ENCODE peak calls at places on chromosomes 6 and 20, in ten cellular contexts. One of them, this sample, is unnamed.

GRCh38 chr6:156617376-156617775 is 159.8 kb upstream of the ARID1B start:
- DNase-seq in heart left ventricle: no peak
- DNase-seq in IMR-90: no peak
- DNase-seq in tibial nerve: no peak
- DNase-seq in HCT116: no peak
- DNase-seq in suprapubic skin: no peak
- DNase-seq in A549: no peak
- DNase-seq in uterus: no peak
- DNase-seq in transverse colon: peak; percentile 82
- DNase-seq in body of pancreas: peak; percentile 42
- DNase-seq in this sample: no peak

GRCh38 chr6:39933669-39934059 is 598 bp downstream of the MOCS1 start:
- DNase-seq in heart left ventricle: no peak
- DNase-seq in IMR-90: no peak
- DNase-seq in tibial nerve: no peak
- DNase-seq in HCT116: no peak
- DNase-seq in suprapubic skin: no peak
- DNase-seq in A549: no peak
- DNase-seq in uterus: no peak
- DNase-seq in transverse colon: no peak
- DNase-seq in body of pancreas: no peak
- DNase-seq in this sample: no peak

GRCh38 chr20:49784291-49784690 is 28.3 kb upstream of the SLC9A8 start:
- DNase-seq in heart left ventricle: no peak
- DNase-seq in IMR-90: no peak
- DNase-seq in tibial nerve: no peak
- DNase-seq in HCT116: no peak
- DNase-seq in suprapubic skin: no peak
- DNase-seq in A549: no peak
- DNase-seq in uterus: no peak
- DNase-seq in transverse colon: no peak
- DNase-seq in body of pancreas: no peak
- DNase-seq in this sample: no peak

GRCh38 chr20:17835941-17836861 is 132.4 kb downstream of the SNX5 start:
- DNase-seq in heart left ventricle: peak; percentile 85
- DNase-seq in IMR-90: peak; percentile 87
- DNase-seq in tibial nerve: peak; percentile 66
- DNase-seq in HCT116: no peak
- DNase-seq in suprapubic skin: peak; percentile 90
- DNase-seq in A549: no peak
- DNase-seq in uterus: peak; percentile 88
- DNase-seq in transverse colon: peak; percentile 47
- DNase-seq in body of pancreas: no peak
- DNase-seq in this sample: no peak

GRCh38 chr6:154995241-154996162 is at the start of gene TIAM2:
- DNase-seq in heart left ventricle: peak; percentile 15
- DNase-seq in IMR-90: no peak
- DNase-seq in tibial nerve: no peak
- DNase-seq in HCT116: no peak
- DNase-seq in suprapubic skin: no peak
- DNase-seq in A549: peak; percentile 25
- DNase-seq in uterus: no peak
- DNase-seq in transverse colon: no peak
- DNase-seq in body of pancreas: no peak
- DNase-seq in this sample: peak; percentile 40

GRCh38 chr20:47315339-47315662 is 41.2 kb downstream of the ZMYND8 start:
- DNase-seq in heart left ventricle: no peak
- DNase-seq in IMR-90: peak; percentile 38
- DNase-seq in tibial nerve: no peak
- DNase-seq in HCT116: no peak
- DNase-seq in suprapubic skin: no peak
- DNase-seq in A549: no peak
- DNase-seq in uterus: no peak
- DNase-seq in transverse colon: no peak
- DNase-seq in body of pancreas: no peak
- DNase-seq in this sample: no peak

GRCh38 chr20:4484431-4485057 is 237.2 kb upstream of the PRND start:
- DNase-seq in heart left ventricle: no peak
- DNase-seq in IMR-90: no peak
- DNase-seq in tibial nerve: no peak
- DNase-seq in HCT116: no peak
- DNase-seq in suprapubic skin: no peak
- DNase-seq in A549: no peak
- DNase-seq in uterus: no peak
- DNase-seq in transverse colon: no peak
- DNase-seq in body of pancreas: no peak
- DNase-seq in this sample: no peak

GRCh38 chr20:25220810-25221591 is 25.5 kb downstream of the ENTPD6 start:
- DNase-seq in heart left ventricle: no peak
- DNase-seq in IMR-90: no peak
- DNase-seq in tibial nerve: no peak
- DNase-seq in HCT116: no peak
- DNase-seq in suprapubic skin: peak; percentile 55
- DNase-seq in A549: no peak
- DNase-seq in uterus: no peak
- DNase-seq in transverse colon: peak; percentile 83
- DNase-seq in body of pancreas: no peak
- DNase-seq in this sample: no peak

GRCh38 chr6:122780114-122780513 is 598 bp downstream of the FABP7 start:
- DNase-seq in heart left ventricle: no peak
- DNase-seq in IMR-90: no peak
- DNase-seq in tibial nerve: no peak
- DNase-seq in HCT116: no peak
- DNase-seq in suprapubic skin: no peak
- DNase-seq in A549: no peak
- DNase-seq in uterus: no peak
- DNase-seq in transverse colon: no peak
- DNase-seq in body of pancreas: no peak
- DNase-seq in this sample: no peak

GRCh38 chr6:122049341-122049740 is 350.1 kb upstream of the HSF2 start:
- DNase-seq in heart left ventricle: peak; percentile 18
- DNase-seq in IMR-90: peak; percentile 38
- DNase-seq in tibial nerve: no peak
- DNase-seq in HCT116: no peak
- DNase-seq in suprapubic skin: no peak
- DNase-seq in A549: no peak
- DNase-seq in uterus: no peak
- DNase-seq in transverse colon: no peak
- DNase-seq in body of pancreas: no peak
- DNase-seq in this sample: no peak

GRCh38 chr20:56932575-56933330 is 303.6 kb downstream of the TFAP2C start:
- DNase-seq in heart left ventricle: no peak
- DNase-seq in IMR-90: no peak
- DNase-seq in tibial nerve: no peak
- DNase-seq in HCT116: no peak
- DNase-seq in suprapubic skin: no peak
- DNase-seq in A549: no peak
- DNase-seq in uterus: no peak
- DNase-seq in transverse colon: no peak
- DNase-seq in body of pancreas: no peak
- DNase-seq in this sample: no peak

GRCh38 chr20:41183391-41183790 is 46.0 kb downstream of the PLCG1 start:
- DNase-seq in heart left ventricle: no peak
- DNase-seq in IMR-90: no peak
- DNase-seq in tibial nerve: no peak
- DNase-seq in HCT116: no peak
- DNase-seq in suprapubic skin: no peak
- DNase-seq in A549: no peak
- DNase-seq in uterus: no peak
- DNase-seq in transverse colon: no peak
- DNase-seq in body of pancreas: no peak
- DNase-seq in this sample: no peak

GRCh38 chr6:71245265-71246049 is 43.2 kb upstream of the OGFRL1 start:
- DNase-seq in heart left ventricle: no peak
- DNase-seq in IMR-90: no peak
- DNase-seq in tibial nerve: no peak
- DNase-seq in HCT116: no peak
- DNase-seq in suprapubic skin: no peak
- DNase-seq in A549: no peak
- DNase-seq in uterus: no peak
- DNase-seq in transverse colon: no peak
- DNase-seq in body of pancreas: no peak
- DNase-seq in this sample: no peak

GRCh38 chr6:29748391-29749352 is 25.4 kb downstream of the HLA-F start:
- DNase-seq in heart left ventricle: peak; percentile 96
- DNase-seq in IMR-90: peak; percentile 59
- DNase-seq in tibial nerve: peak; percentile 95
- DNase-seq in HCT116: peak; percentile 69
- DNase-seq in suprapubic skin: peak; percentile 98
- DNase-seq in A549: peak; percentile 94
- DNase-seq in uterus: peak; percentile 95
- DNase-seq in transverse colon: peak; percentile 93
- DNase-seq in body of pancreas: peak; percentile 95
- DNase-seq in this sample: peak; percentile 93
- TF ChIP-seq POLR2A in heart left ventricle: peak; percentile 87
- TF ChIP-seq POLR2A in IMR-90: no peak
- TF ChIP-seq POLR2A in tibial nerve: peak; percentile 59
- TF ChIP-seq POLR2A in HCT116: no peak
- TF ChIP-seq POLR2A in suprapubic skin: no peak
- TF ChIP-seq POLR2A in A549: peak; percentile 49
- TF ChIP-seq POLR2A in uterus: peak; percentile 90
- TF ChIP-seq POLR2A in transverse colon: peak; percentile 57
- TF ChIP-seq POLR2A in body of pancreas: peak; percentile 70
- TF ChIP-seq POLR2A in this sample: no peak

DNA sequence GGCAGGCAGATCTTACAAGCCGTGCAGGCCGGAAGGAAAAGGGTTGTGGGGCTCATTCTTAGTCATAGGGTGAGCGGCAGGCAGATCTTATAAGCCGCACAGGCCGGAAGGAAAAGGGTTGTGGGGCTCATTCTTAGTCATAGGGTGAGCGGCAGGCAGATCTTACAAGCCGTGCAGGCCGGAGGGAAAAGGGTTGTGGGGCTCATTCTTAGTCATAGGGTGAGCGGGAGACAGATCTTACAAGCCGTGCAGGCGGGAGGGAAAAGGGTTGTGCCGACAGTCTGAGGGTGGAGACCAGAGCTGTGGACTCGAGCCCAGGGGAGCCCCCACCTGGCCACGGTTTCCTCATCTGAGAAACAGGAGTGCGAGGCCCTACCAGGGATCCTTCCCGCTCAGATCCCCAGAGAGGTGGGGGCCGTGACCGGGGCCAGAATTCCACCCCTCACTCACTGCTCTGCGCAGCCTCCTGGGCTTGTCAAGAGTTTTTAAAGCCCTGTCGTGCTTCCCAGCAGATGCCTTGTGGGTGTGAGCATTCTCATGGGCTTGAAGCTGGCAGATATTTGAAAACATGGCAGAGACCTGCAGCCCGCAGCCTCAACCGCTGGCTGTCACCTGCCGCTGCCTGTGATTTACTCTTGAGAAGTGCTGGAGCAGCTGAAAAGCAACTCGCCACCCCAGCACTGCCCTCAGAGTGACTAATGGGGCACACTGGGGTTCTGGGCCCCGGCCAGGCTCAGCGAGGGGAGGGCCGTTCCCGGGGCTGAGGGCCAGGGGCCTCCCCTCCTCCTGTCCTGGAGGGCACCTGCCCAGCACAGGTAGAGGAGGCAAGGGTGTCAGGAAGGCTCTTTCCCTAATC is 31.9 kb downstream of the NTSR1 start:
- DNase-seq in heart left ventricle: no peak
- DNase-seq in IMR-90: peak; percentile 95
- DNase-seq in tibial nerve: peak; percentile 17
- DNase-seq in HCT116: peak; percentile 97
- DNase-seq in suprapubic skin: no peak
- DNase-seq in A549: peak; percentile 83
- DNase-seq in uterus: no peak
- DNase-seq in transverse colon: peak; percentile 47
- DNase-seq in body of pancreas: no peak
- DNase-seq in this sample: peak; percentile 89
- TF ChIP-seq POLR2A in heart left ventricle: no peak
- TF ChIP-seq POLR2A in IMR-90: no peak
- TF ChIP-seq POLR2A in tibial nerve: no peak
- TF ChIP-seq POLR2A in HCT116: no peak
- TF ChIP-seq POLR2A in suprapubic skin: no peak
- TF ChIP-seq POLR2A in A549: no peak
- TF ChIP-seq POLR2A in uterus: no peak
- TF ChIP-seq POLR2A in transverse colon: no peak
- TF ChIP-seq POLR2A in body of pancreas: no peak
- TF ChIP-seq POLR2A in this sample: no peak

GRCh38 chr20:50930139-50931047 is 844 bp downstream of the ADNP start:
- DNase-seq in heart left ventricle: peak; percentile 22
- DNase-seq in IMR-90: no peak
- DNase-seq in tibial nerve: no peak
- DNase-seq in HCT116: no peak
- DNase-seq in suprapubic skin: no peak
- DNase-seq in A549: no peak
- DNase-seq in uterus: peak; percentile 34
- DNase-seq in transverse colon: peak; percentile 26
- DNase-seq in body of pancreas: peak; percentile 39
- DNase-seq in this sample: no peak

GRCh38 chr20:50928469-50928868 is 2.8 kb downstream of the ADNP start:
- DNase-seq in heart left ventricle: no peak
- DNase-seq in IMR-90: no peak
- DNase-seq in tibial nerve: no peak
- DNase-seq in HCT116: no peak
- DNase-seq in suprapubic skin: no peak
- DNase-seq in A549: no peak
- DNase-seq in uterus: no peak
- DNase-seq in transverse colon: no peak
- DNase-seq in body of pancreas: no peak
- DNase-seq in this sample: no peak

GRCh38 chr20:50931306-50932015 is at the start of gene ADNP:
- DNase-seq in heart left ventricle: peak; percentile 92
- DNase-seq in IMR-90: peak; percentile 86
- DNase-seq in tibial nerve: peak; percentile 92
- DNase-seq in HCT116: peak; percentile 88
- DNase-seq in suprapubic skin: peak; percentile 95
- DNase-seq in A549: peak; percentile 58
- DNase-seq in uterus: peak; percentile 92
- DNase-seq in transverse colon: peak; percentile 92
- DNase-seq in body of pancreas: peak; percentile 90
- DNase-seq in this sample: peak; percentile 56

GRCh38 chr20:50931048-50931305 is 260 bp downstream of the ADNP start:
- DNase-seq in heart left ventricle: no peak
- DNase-seq in IMR-90: no peak
- DNase-seq in tibial nerve: no peak
- DNase-seq in HCT116: no peak
- DNase-seq in suprapubic skin: no peak
- DNase-seq in A549: no peak
- DNase-seq in uterus: no peak
- DNase-seq in transverse colon: no peak
- DNase-seq in body of pancreas: no peak
- DNase-seq in this sample: peak; percentile 25

GRCh38 chr20:50929299-50930138 is 1.7 kb downstream of the ADNP start:
- DNase-seq in heart left ventricle: peak; percentile 89
- DNase-seq in IMR-90: peak; percentile 97
- DNase-seq in tibial nerve: peak; percentile 87
- DNase-seq in HCT116: peak; percentile 96
- DNase-seq in suprapubic skin: peak; percentile 95
- DNase-seq in A549: peak; percentile 83
- DNase-seq in uterus: peak; percentile 82
- DNase-seq in transverse colon: peak; percentile 94
- DNase-seq in body of pancreas: peak; percentile 91
- DNase-seq in this sample: peak; percentile 46
- TF ChIP-seq POLR2A in heart left ventricle: no peak
- TF ChIP-seq POLR2A in IMR-90: peak; percentile 25
- TF ChIP-seq POLR2A in tibial nerve: no peak
- TF ChIP-seq POLR2A in HCT116: no peak
- TF ChIP-seq POLR2A in suprapubic skin: no peak
- TF ChIP-seq POLR2A in A549: no peak
- TF ChIP-seq POLR2A in uterus: no peak
- TF ChIP-seq POLR2A in transverse colon: no peak
- TF ChIP-seq POLR2A in body of pancreas: no peak
- TF ChIP-seq POLR2A in this sample: peak; percentile 55

GRCh38 chr6:20906938-20907337 is 372.7 kb downstream of the CDKAL1 start:
- DNase-seq in heart left ventricle: no peak
- DNase-seq in IMR-90: peak; percentile 87
- DNase-seq in tibial nerve: no peak
- DNase-seq in HCT116: no peak
- DNase-seq in suprapubic skin: no peak
- DNase-seq in A549: no peak
- DNase-seq in uterus: no peak
- DNase-seq in transverse colon: no peak
- DNase-seq in body of pancreas: no peak
- DNase-seq in this sample: no peak
- TF ChIP-seq POLR2A in heart left ventricle: no peak
- TF ChIP-seq POLR2A in IMR-90: no peak
- TF ChIP-seq POLR2A in tibial nerve: no peak
- TF ChIP-seq POLR2A in HCT116: no peak
- TF ChIP-seq POLR2A in suprapubic skin: no peak
- TF ChIP-seq POLR2A in A549: no peak
- TF ChIP-seq POLR2A in uterus: no peak
- TF ChIP-seq POLR2A in transverse colon: no peak
- TF ChIP-seq POLR2A in body of pancreas: no peak
- TF ChIP-seq POLR2A in this sample: no peak